ENCODE peak calls at places on chromosomes 16 and 17, in eight cellular contexts. One of them, this sample, is unnamed.
A peak's percentile ranks its signal among the peaks of the same experiment; 100 is the strongest.

GRCh38 chr17:4199818-4200402 is 56.9 kb downstream of the CYB5D2 start:
- DNase-seq in IMR-90: peak; percentile 42
- DNase-seq in MM.1S: peak; percentile 46
- DNase-seq in uterus: no peak
- DNase-seq in esophagus muscularis mucosa: no peak
- DNase-seq in cardiac fibroblast: peak; percentile 57
- DNase-seq in tibial artery: no peak
- DNase-seq in pancreas: no peak
- DNase-seq in this sample: no peak

GRCh38 chr16:81896902-81897301 is 114.4 kb downstream of the SDR42E1 start:
- DNase-seq in esophagus muscularis mucosa: no peak
- DNase-seq in IMR-90: no peak
- DNase-seq in cardiac fibroblast: no peak
- DNase-seq in pancreas: no peak
- DNase-seq in MM.1S: no peak
- DNase-seq in uterus: no peak
- DNase-seq in tibial artery: peak; percentile 6
- DNase-seq in this sample: no peak

GRCh38 chr17:81210868-81211267 is 11.9 kb downstream of the CEP131 start:
- DNase-seq in cardiac fibroblast: peak; percentile 28
- DNase-seq in uterus: no peak
- DNase-seq in pancreas: no peak
- DNase-seq in MM.1S: no peak
- DNase-seq in IMR-90: no peak
- DNase-seq in tibial artery: no peak
- DNase-seq in esophagus muscularis mucosa: no peak
- DNase-seq in this sample: no peak

GRCh38 chr17:49193513-49194296 is 16.7 kb downstream of the GNGT2 start:
- DNase-seq in tibial artery: peak; percentile 77
- DNase-seq in uterus: peak; percentile 73
- DNase-seq in MM.1S: peak; percentile 7
- DNase-seq in esophagus muscularis mucosa: no peak
- DNase-seq in IMR-90: peak; percentile 51
- DNase-seq in pancreas: peak; percentile 51
- DNase-seq in cardiac fibroblast: peak; percentile 69
- DNase-seq in this sample: peak; percentile 39

GRCh38 chr16:7613518-7613917 is 280.9 kb downstream of the RBFOX1 start:
- DNase-seq in tibial artery: no peak
- DNase-seq in pancreas: no peak
- DNase-seq in esophagus muscularis mucosa: no peak
- DNase-seq in IMR-90: no peak
- DNase-seq in MM.1S: no peak
- DNase-seq in cardiac fibroblast: no peak
- DNase-seq in uterus: no peak
- DNase-seq in this sample: no peak

GRCh38 chr16:878071-878784 is 77.7 kb upstream of the GNG13 start:
- DNase-seq in uterus: no peak
- DNase-seq in tibial artery: no peak
- DNase-seq in esophagus muscularis mucosa: no peak
- DNase-seq in cardiac fibroblast: no peak
- DNase-seq in pancreas: no peak
- DNase-seq in MM.1S: peak; percentile 33
- DNase-seq in IMR-90: peak; percentile 35
- DNase-seq in this sample: no peak

GRCh38 chr17:27218719-27219488 is 75.0 kb upstream of the WSB1 start:
- DNase-seq in esophagus muscularis mucosa: peak; percentile 55
- DNase-seq in uterus: no peak
- DNase-seq in cardiac fibroblast: no peak
- DNase-seq in pancreas: no peak
- DNase-seq in tibial artery: no peak
- DNase-seq in IMR-90: no peak
- DNase-seq in MM.1S: peak; percentile 88
- DNase-seq in this sample: no peak

GRCh38 chr17:2054740-2055493 is at the start of gene HIC1:
- DNase-seq in IMR-90: peak; percentile 73
- DNase-seq in MM.1S: peak; percentile 75
- DNase-seq in uterus: peak; percentile 85
- DNase-seq in cardiac fibroblast: peak; percentile 81
- DNase-seq in pancreas: peak; percentile 56
- DNase-seq in tibial artery: peak; percentile 87
- DNase-seq in esophagus muscularis mucosa: peak; percentile 94
- DNase-seq in this sample: no peak

GRCh38 chr16:29989111-29989858 is 6.1 kb downstream of the HIRIP3 start:
- DNase-seq in IMR-90: no peak
- DNase-seq in tibial artery: no peak
- DNase-seq in uterus: no peak
- DNase-seq in MM.1S: no peak
- DNase-seq in esophagus muscularis mucosa: no peak
- DNase-seq in cardiac fibroblast: no peak
- DNase-seq in pancreas: no peak
- DNase-seq in this sample: no peak

GRCh38 chr17:69228576-69228975 is at the start of gene ABCA10:
- DNase-seq in uterus: no peak
- DNase-seq in MM.1S: no peak
- DNase-seq in esophagus muscularis mucosa: no peak
- DNase-seq in pancreas: no peak
- DNase-seq in cardiac fibroblast: peak; percentile 9
- DNase-seq in IMR-90: peak; percentile 8
- DNase-seq in tibial artery: no peak
- DNase-seq in this sample: no peak

GRCh38 chr17:4986403-4986802 is 1.1 kb downstream of the CAMTA2 start:
- DNase-seq in cardiac fibroblast: peak; percentile 30
- DNase-seq in esophagus muscularis mucosa: no peak
- DNase-seq in IMR-90: no peak
- DNase-seq in uterus: peak; percentile 33
- DNase-seq in pancreas: no peak
- DNase-seq in tibial artery: no peak
- DNase-seq in MM.1S: no peak
- DNase-seq in this sample: no peak

GRCh38 chr16:67537636-67538591 is 9.3 kb downstream of the RIPOR1 start:
- DNase-seq in IMR-90: no peak
- DNase-seq in tibial artery: no peak
- DNase-seq in MM.1S: peak; percentile 36
- DNase-seq in esophagus muscularis mucosa: no peak
- DNase-seq in cardiac fibroblast: no peak
- DNase-seq in pancreas: peak; percentile 69
- DNase-seq in uterus: peak; percentile 65
- DNase-seq in this sample: no peak

GRCh38 chr17:79424471-79425185 is 186.2 kb downstream of the RBFOX3 start:
- DNase-seq in esophagus muscularis mucosa: no peak
- DNase-seq in uterus: no peak
- DNase-seq in tibial artery: no peak
- DNase-seq in MM.1S: no peak
- DNase-seq in IMR-90: no peak
- DNase-seq in pancreas: no peak
- DNase-seq in cardiac fibroblast: no peak
- DNase-seq in this sample: no peak

GRCh38 chr17:79417589-79417988 is 193.3 kb downstream of the RBFOX3 start:
- DNase-seq in tibial artery: no peak
- DNase-seq in MM.1S: no peak
- DNase-seq in pancreas: no peak
- DNase-seq in uterus: no peak
- DNase-seq in cardiac fibroblast: no peak
- DNase-seq in esophagus muscularis mucosa: no peak
- DNase-seq in IMR-90: no peak
- DNase-seq in this sample: no peak

GRCh38 chr17:79423811-79424465 is 186.9 kb downstream of the RBFOX3 start:
- DNase-seq in uterus: no peak
- DNase-seq in esophagus muscularis mucosa: no peak
- DNase-seq in MM.1S: no peak
- DNase-seq in tibial artery: no peak
- DNase-seq in cardiac fibroblast: no peak
- DNase-seq in pancreas: no peak
- DNase-seq in IMR-90: no peak
- DNase-seq in this sample: no peak

GRCh38 chr17:79422236-79422635 is 188.6 kb downstream of the RBFOX3 start:
- DNase-seq in MM.1S: no peak
- DNase-seq in tibial artery: no peak
- DNase-seq in esophagus muscularis mucosa: no peak
- DNase-seq in pancreas: no peak
- DNase-seq in IMR-90: no peak
- DNase-seq in cardiac fibroblast: no peak
- DNase-seq in uterus: no peak
- DNase-seq in this sample: no peak

GRCh38 chr17:79420318-79421243 is 190.3 kb downstream of the RBFOX3 start:
- DNase-seq in MM.1S: no peak
- DNase-seq in pancreas: no peak
- DNase-seq in esophagus muscularis mucosa: no peak
- DNase-seq in cardiac fibroblast: peak; percentile 35
- DNase-seq in uterus: peak; percentile 22
- DNase-seq in tibial artery: no peak
- DNase-seq in IMR-90: no peak
- DNase-seq in this sample: no peak
- TF ChIP-seq CTCF in MM.1S: no peak
- TF ChIP-seq CTCF in pancreas: no peak
- TF ChIP-seq CTCF in esophagus muscularis mucosa: no peak
- TF ChIP-seq CTCF in cardiac fibroblast: no peak
- TF ChIP-seq CTCF in uterus: no peak
- TF ChIP-seq CTCF in tibial artery: no peak
- TF ChIP-seq CTCF in IMR-90: no peak
- TF ChIP-seq CTCF in this sample: no peak

GRCh38 chr17:47720754-47721533 is 12.1 kb upstream of the TBX21 start:
- DNase-seq in tibial artery: no peak
- DNase-seq in cardiac fibroblast: peak; percentile 13
- DNase-seq in pancreas: no peak
- DNase-seq in IMR-90: no peak
- DNase-seq in esophagus muscularis mucosa: no peak
- DNase-seq in MM.1S: no peak
- DNase-seq in uterus: no peak
- DNase-seq in this sample: no peak
- H3K4me3 ChIP-seq in tibial artery: no peak overlapping the region
- H3K4me3 ChIP-seq in cardiac fibroblast: no peak overlapping the region
- H3K4me3 ChIP-seq in pancreas: no peak overlapping the region
- H3K4me3 ChIP-seq in IMR-90: no peak overlapping the region
- H3K4me3 ChIP-seq in esophagus muscularis mucosa: no peak overlapping the region
- H3K4me3 ChIP-seq in MM.1S: no peak overlapping the region
- H3K4me3 ChIP-seq in uterus: no peak overlapping the region
- H3K4me3 ChIP-seq in this sample: no peak overlapping the region

DNA sequence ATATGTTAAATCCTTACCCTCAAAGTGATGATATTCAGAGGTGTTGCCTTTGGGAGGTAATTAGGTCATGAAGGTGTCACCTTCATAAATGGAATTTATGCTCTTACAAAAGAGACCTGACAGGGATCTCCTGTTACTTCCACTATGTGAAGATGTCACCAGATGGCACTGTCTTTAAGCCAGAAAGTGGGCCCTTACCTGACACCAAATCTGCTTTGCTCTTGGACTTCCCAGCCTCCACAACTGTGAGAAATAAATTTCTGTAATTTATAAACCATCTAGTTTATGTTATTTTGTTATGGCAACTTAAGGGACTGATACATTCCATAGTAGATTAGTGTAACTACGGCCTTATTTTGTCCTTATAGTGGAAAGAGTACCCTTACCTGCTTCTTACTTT is 358.3 kb upstream of the SALL1 start:
- DNase-seq in tibial artery: no peak
- DNase-seq in pancreas: no peak
- DNase-seq in MM.1S: no peak
- DNase-seq in esophagus muscularis mucosa: no peak
- DNase-seq in IMR-90: no peak
- DNase-seq in cardiac fibroblast: no peak
- DNase-seq in uterus: no peak
- DNase-seq in this sample: no peak
- TF ChIP-seq CTCF in tibial artery: no peak
- TF ChIP-seq CTCF in pancreas: no peak
- TF ChIP-seq CTCF in MM.1S: no peak
- TF ChIP-seq CTCF in esophagus muscularis mucosa: no peak
- TF ChIP-seq CTCF in IMR-90: no peak
- TF ChIP-seq CTCF in cardiac fibroblast: no peak
- TF ChIP-seq CTCF in uterus: no peak
- TF ChIP-seq CTCF in this sample: no peak

GRCh38 chr16:69326172-69326873 is 4.1 kb downstream of the PDF start:
- DNase-seq in MM.1S: no peak
- DNase-seq in esophagus muscularis mucosa: no peak
- DNase-seq in tibial artery: no peak
- DNase-seq in IMR-90: no peak
- DNase-seq in cardiac fibroblast: no peak
- DNase-seq in uterus: no peak
- DNase-seq in pancreas: no peak
- DNase-seq in this sample: no peak
- H3K4me3 ChIP-seq in MM.1S: no peak overlapping the region
- H3K4me3 ChIP-seq in esophagus muscularis mucosa: no peak overlapping the region
- H3K4me3 ChIP-seq in tibial artery: no peak overlapping the region
- H3K4me3 ChIP-seq in IMR-90: no peak overlapping the region
- H3K4me3 ChIP-seq in cardiac fibroblast: no peak overlapping the region
- H3K4me3 ChIP-seq in uterus: no peak overlapping the region
- H3K4me3 ChIP-seq in pancreas: no peak overlapping the region
- H3K4me3 ChIP-seq in this sample: no peak overlapping the region